ENCODE peak calls at places on chromosome 12, in eight cellular contexts. Z is endothelial cell of umbilical vein, G is BJ, Q is hypothalamus, L is fibroblast of lung, S is Kasumi-1, M is GM19239, K is posterior cingulate gyrus. R is an unnamed sample.

GRCh38 chr12:83826112-83826511 is 1086.5 kb downstream of the SLC6A15 start:
- DNase-seq in Z (peak), G (no peak), Q (no peak), L (no peak), S (peak), M (no peak), K (no peak), R (no peak)

GRCh38 chr12:304815-305214 is 42.2 kb upstream of the SLC6A13 start:
- DNase-seq in Z (no peak), G (no peak), Q (no peak), L (peak), S (no peak), M (no peak), K (no peak), R (no peak)

GRCh38 chr12:1173806-1174617 is 183.0 kb downstream of the ERC1 start:
- DNase-seq in Z (no peak), G (no peak), Q (no peak), L (no peak), S (no peak), M (no peak), K (no peak), R (no peak)

GRCh38 chr12:79897617-79898016 is 37.3 kb downstream of the PPP1R12A start:
- DNase-seq in Z (no peak), G (peak), Q (no peak), L (peak), S (no peak), M (no peak), K (no peak), R (no peak)

GRCh38 chr12:53505086-53505485 is 2.2 kb downstream of the NPFF start:
- DNase-seq in Z (no peak), G (no peak), Q (peak), L (peak), S (no peak), M (no peak), K (no peak), R (no peak)

GRCh38 chr12:46222642-46223041 is 46.2 kb downstream of the SLC38A1 start:
- DNase-seq in Z (no peak), G (no peak), Q (no peak), L (no peak), S (no peak), M (no peak), K (no peak), R (no peak)

GRCh38 chr12:49954863-49955830 is 4.6 kb downstream of the AQP2 start:
- DNase-seq in Z (no peak), G (no peak), Q (no peak), L (no peak), S (no peak), M (no peak), K (no peak), R (no peak)

GRCh38 chr12:62247646-62248045 is 12.6 kb upstream of the USP15 start:
- DNase-seq in Z (no peak), G (no peak), Q (no peak), L (no peak), S (no peak), M (no peak), K (no peak), R (no peak)

GRCh38 chr12:98594050-98594853 is 766 bp downstream of the SLC25A3 start:
- DNase-seq in Z (peak), G (no peak), Q (no peak), L (peak), S (no peak), M (no peak), K (peak), R (peak)

GRCh38 chr12:2641209-2641608 is 153.6 kb upstream of the FKBP4 start:
- DNase-seq in Z (peak), G (no peak), Q (no peak), L (peak), S (no peak), M (no peak), K (no peak), R (no peak)

GRCh38 chr12:117408161-117408791 is 46.9 kb upstream of the NOS1 start:
- DNase-seq in Z (peak), G (peak), Q (no peak), L (peak), S (no peak), M (no peak), K (peak), R (no peak)

GRCh38 chr12:57629897-57630471 is 3.0 kb downstream of the B4GALNT1 start:
- DNase-seq in Z (no peak), G (no peak), Q (no peak), L (no peak), S (no peak), M (no peak), K (peak), R (no peak)

GRCh38 chr12:32995623-32996022 is 99.0 kb upstream of the PKP2 start:
- DNase-seq in Z (no peak), G (no peak), Q (no peak), L (no peak), S (no peak), M (no peak), K (no peak), R (no peak)

GRCh38 chr12:77983859-77984258 is 153.2 kb downstream of the NAV3 start:
- DNase-seq in Z (no peak), G (no peak), Q (no peak), L (no peak), S (no peak), M (no peak), K (no peak), R (no peak)

GRCh38 chr12:124746649-124747425 is 116.8 kb downstream of the SCARB1 start:
- DNase-seq in Z (no peak), G (no peak), Q (no peak), L (no peak), S (no peak), M (no peak), K (no peak), R (no peak)

GRCh38 chr12:103012884-103013283 is 55.4 kb downstream of the ASCL1 start:
- DNase-seq in Z (no peak), G (no peak), Q (peak), L (no peak), S (no peak), M (no peak), K (peak), R (no peak)

GRCh38 chr12:123013185-123014095 is 33.0 kb downstream of the ARL6IP4 start:
- DNase-seq in Z (no peak), G (no peak), Q (no peak), L (no peak), S (no peak), M (no peak), K (no peak), R (peak)

GRCh38 chr12:93137656-93138612 is 208.8 kb upstream of the EEA1 start:
- DNase-seq in Z (no peak), G (peak), Q (no peak), L (peak), S (no peak), M (no peak), K (no peak), R (no peak)

GRCh38 chr12:68361953-68362352 is 29.8 kb upstream of the MDM1 start:
- DNase-seq in Z (no peak), G (no peak), Q (no peak), L (no peak), S (no peak), M (no peak), K (no peak), R (no peak)

GRCh38 chr12:71439613-71440392 is at the start of gene LGR5:
- DNase-seq in Z (peak), G (no peak), Q (peak), L (peak), S (no peak), M (no peak), K (peak), R (no peak)

GRCh38 chr12:5912011-5912410 is 33.0 kb downstream of the ANO2 start:
- DNase-seq in Z (no peak), G (no peak), Q (no peak), L (no peak), S (no peak), M (no peak), K (no peak), R (no peak)

GRCh38 chr12:5204271-5204670 is 160.6 kb downstream of the KCNA5 start:
- DNase-seq in Z (no peak), G (no peak), Q (no peak), L (no peak), S (no peak), M (no peak), K (no peak), R (no peak)

GRCh38 chr12:132077322-132078100 is 66.6 kb downstream of the DDX51 start:
- DNase-seq in Z (no peak), G (no peak), Q (no peak), L (no peak), S (no peak), M (no peak), K (no peak), R (no peak)

GRCh38 chr12:95218164-95218851 is 701 bp downstream of the VEZT start:
- DNase-seq in Z (peak), G (no peak), Q (no peak), L (peak), S (peak), M (no peak), K (no peak), R (no peak)

GRCh38 chr12:53791735-53792326 is 40.1 kb upstream of the CISTR start:
- DNase-seq in Z (no peak), G (no peak), Q (no peak), L (no peak), S (no peak), M (no peak), K (no peak), R (no peak)

GRCh38 chr12:30013051-30013450 is 229.3 kb upstream of the TMTC1 start:
- DNase-seq in Z (no peak), G (no peak), Q (no peak), L (peak), S (no peak), M (no peak), K (no peak), R (no peak)

GRCh38 chr12:24111101-24111500 is 161.6 kb upstream of the SOX5 start:
- DNase-seq in Z (no peak), G (no peak), Q (no peak), L (peak), S (no peak), M (no peak), K (no peak), R (no peak)

GRCh38 chr12:107372229-107372658 is 278.9 kb upstream of the CRY1 start:
- DNase-seq in Z (no peak), G (no peak), Q (no peak), L (peak), S (no peak), M (no peak), K (no peak), R (peak)

GRCh38 chr12:25730489-25731349 is 177.6 kb upstream of the LMNTD1 start:
- DNase-seq in Z (no peak), G (no peak), Q (no peak), L (no peak), S (peak), M (no peak), K (no peak), R (no peak)